ENCODE peak calls at places on chromosomes 5 and 9, in ten cellular contexts. One of them, this sample, is unnamed.

GRCh38 chr5:142385194-142385593 is 60.4 kb upstream of the SPRY4 start:
- DNase-seq in breast epithelium: no peak
- DNase-seq in lung: no peak
- DNase-seq in endodermal cell: no peak
- DNase-seq in RWPE2: no peak
- DNase-seq in adrenal gland: no peak
- DNase-seq in ovary: no peak
- DNase-seq in neural progenitor cell: no peak
- DNase-seq in osteoblast: peak
- DNase-seq in IMR-90: peak
- DNase-seq in this sample: no peak

GRCh38 chr9:107674937-107675277 is 185.3 kb upstream of the KLF4 start:
- DNase-seq in ovary: no peak
- DNase-seq in breast epithelium: no peak
- DNase-seq in osteoblast: peak
- DNase-seq in RWPE2: no peak
- DNase-seq in adrenal gland: peak
- DNase-seq in lung: no peak
- DNase-seq in neural progenitor cell: no peak
- DNase-seq in endodermal cell: no peak
- DNase-seq in IMR-90: no peak
- DNase-seq in this sample: no peak

GRCh38 chr9:94881023-94881422 is 154.5 kb downstream of the AOPEP start:
- DNase-seq in endodermal cell: no peak
- DNase-seq in breast epithelium: no peak
- DNase-seq in neural progenitor cell: no peak
- DNase-seq in IMR-90: no peak
- DNase-seq in osteoblast: no peak
- DNase-seq in RWPE2: no peak
- DNase-seq in ovary: no peak
- DNase-seq in lung: no peak
- DNase-seq in adrenal gland: no peak
- DNase-seq in this sample: no peak

GRCh38 chr9:90966475-90967150 is 165.0 kb downstream of the SYK start:
- DNase-seq in osteoblast: no peak
- DNase-seq in RWPE2: no peak
- DNase-seq in IMR-90: peak
- DNase-seq in endodermal cell: peak
- DNase-seq in adrenal gland: no peak
- DNase-seq in neural progenitor cell: no peak
- DNase-seq in lung: no peak
- DNase-seq in ovary: no peak
- DNase-seq in breast epithelium: no peak
- DNase-seq in this sample: no peak

GRCh38 chr9:12766357-12766756 is 8.5 kb upstream of the LURAP1L start:
- DNase-seq in adrenal gland: no peak
- DNase-seq in ovary: no peak
- DNase-seq in endodermal cell: no peak
- DNase-seq in lung: peak
- DNase-seq in RWPE2: no peak
- DNase-seq in osteoblast: no peak
- DNase-seq in neural progenitor cell: no peak
- DNase-seq in IMR-90: no peak
- DNase-seq in breast epithelium: no peak
- DNase-seq in this sample: no peak

GRCh38 chr9:90925581-90926257 is 124.1 kb downstream of the SYK start:
- DNase-seq in osteoblast: peak
- DNase-seq in breast epithelium: no peak
- DNase-seq in lung: no peak
- DNase-seq in ovary: no peak
- DNase-seq in RWPE2: no peak
- DNase-seq in endodermal cell: no peak
- DNase-seq in IMR-90: peak
- DNase-seq in adrenal gland: no peak
- DNase-seq in neural progenitor cell: no peak
- DNase-seq in this sample: no peak

GRCh38 chr5:143190260-143190810 is 213.2 kb downstream of the NR3C1 start:
- DNase-seq in RWPE2: no peak
- DNase-seq in breast epithelium: no peak
- DNase-seq in lung: no peak
- DNase-seq in IMR-90: no peak
- DNase-seq in neural progenitor cell: no peak
- DNase-seq in endodermal cell: no peak
- DNase-seq in osteoblast: no peak
- DNase-seq in adrenal gland: no peak
- DNase-seq in ovary: no peak
- DNase-seq in this sample: no peak

GRCh38 chr5:110625376-110625999 is 101.0 kb downstream of the TMEM232 start:
- DNase-seq in ovary: no peak
- DNase-seq in breast epithelium: no peak
- DNase-seq in lung: no peak
- DNase-seq in endodermal cell: no peak
- DNase-seq in IMR-90: peak
- DNase-seq in osteoblast: peak
- DNase-seq in RWPE2: no peak
- DNase-seq in adrenal gland: no peak
- DNase-seq in neural progenitor cell: peak
- DNase-seq in this sample: no peak

GRCh38 chr5:146447734-146448380 is 724 bp downstream of the TCERG1 start:
- DNase-seq in RWPE2: no peak
- DNase-seq in ovary: no peak
- DNase-seq in neural progenitor cell: no peak
- DNase-seq in IMR-90: peak
- DNase-seq in endodermal cell: no peak
- DNase-seq in osteoblast: no peak
- DNase-seq in lung: peak
- DNase-seq in breast epithelium: no peak
- DNase-seq in adrenal gland: peak
- DNase-seq in this sample: no peak

GRCh38 chr9:13705356-13705755 is 425.9 kb upstream of the MPDZ start:
- DNase-seq in lung: no peak
- DNase-seq in osteoblast: no peak
- DNase-seq in neural progenitor cell: no peak
- DNase-seq in adrenal gland: no peak
- DNase-seq in endodermal cell: no peak
- DNase-seq in IMR-90: no peak
- DNase-seq in breast epithelium: no peak
- DNase-seq in ovary: no peak
- DNase-seq in RWPE2: no peak
- DNase-seq in this sample: no peak

GRCh38 chr9:116153765-116154333 is at the start of gene PAPPA:
- DNase-seq in ovary: peak
- DNase-seq in breast epithelium: no peak
- DNase-seq in endodermal cell: peak
- DNase-seq in IMR-90: no peak
- DNase-seq in adrenal gland: no peak
- DNase-seq in lung: no peak
- DNase-seq in osteoblast: peak
- DNase-seq in neural progenitor cell: no peak
- DNase-seq in RWPE2: no peak
- DNase-seq in this sample: no peak

GRCh38 chr9:89527084-89527483 is 29.2 kb upstream of the SEMA4D start:
- DNase-seq in endodermal cell: no peak
- DNase-seq in breast epithelium: no peak
- DNase-seq in RWPE2: no peak
- DNase-seq in lung: peak
- DNase-seq in adrenal gland: peak
- DNase-seq in neural progenitor cell: no peak
- DNase-seq in osteoblast: no peak
- DNase-seq in IMR-90: no peak
- DNase-seq in ovary: no peak
- DNase-seq in this sample: peak

GRCh38 chr5:12023614-12024241 is 119.5 kb upstream of the CTNND2 start:
- DNase-seq in adrenal gland: no peak
- DNase-seq in breast epithelium: no peak
- DNase-seq in neural progenitor cell: peak
- DNase-seq in osteoblast: no peak
- DNase-seq in RWPE2: no peak
- DNase-seq in lung: no peak
- DNase-seq in ovary: no peak
- DNase-seq in IMR-90: peak
- DNase-seq in endodermal cell: no peak
- DNase-seq in this sample: no peak

GRCh38 chr5:146441896-146442295 is 5.2 kb upstream of the TCERG1 start:
- DNase-seq in IMR-90: peak
- DNase-seq in endodermal cell: no peak
- DNase-seq in ovary: no peak
- DNase-seq in neural progenitor cell: no peak
- DNase-seq in lung: no peak
- DNase-seq in RWPE2: no peak
- DNase-seq in adrenal gland: no peak
- DNase-seq in breast epithelium: no peak
- DNase-seq in osteoblast: no peak
- DNase-seq in this sample: no peak

GRCh38 chr5:20041326-20041977 is 53.5 kb upstream of the CDH18 start:
- DNase-seq in osteoblast: no peak
- DNase-seq in breast epithelium: no peak
- DNase-seq in endodermal cell: no peak
- DNase-seq in RWPE2: no peak
- DNase-seq in adrenal gland: no peak
- DNase-seq in IMR-90: no peak
- DNase-seq in neural progenitor cell: no peak
- DNase-seq in ovary: no peak
- DNase-seq in lung: no peak
- DNase-seq in this sample: no peak

GRCh38 chr5:132056610-132057497 is 3.6 kb upstream of the IL3 start:
- DNase-seq in breast epithelium: peak
- DNase-seq in adrenal gland: peak
- DNase-seq in endodermal cell: no peak
- DNase-seq in lung: peak
- DNase-seq in IMR-90: no peak
- DNase-seq in osteoblast: peak
- DNase-seq in neural progenitor cell: no peak
- DNase-seq in ovary: peak
- DNase-seq in RWPE2: peak
- DNase-seq in this sample: peak

GRCh38 chr9:2838984-2839367 is 4.9 kb downstream of the PUM3 start:
- DNase-seq in RWPE2: no peak
- DNase-seq in IMR-90: no peak
- DNase-seq in breast epithelium: no peak
- DNase-seq in endodermal cell: no peak
- DNase-seq in osteoblast: no peak
- DNase-seq in adrenal gland: no peak
- DNase-seq in lung: no peak
- DNase-seq in neural progenitor cell: no peak
- DNase-seq in ovary: no peak
- DNase-seq in this sample: no peak
- H3K4me3 ChIP-seq in RWPE2: no peak
- H3K4me3 ChIP-seq in IMR-90: no peak
- H3K4me3 ChIP-seq in breast epithelium: peak
- H3K4me3 ChIP-seq in endodermal cell: peak
- H3K4me3 ChIP-seq in osteoblast: peak
- H3K4me3 ChIP-seq in adrenal gland: no peak
- H3K4me3 ChIP-seq in lung: no peak
- H3K4me3 ChIP-seq in neural progenitor cell: no peak
- H3K4me3 ChIP-seq in ovary: no peak
- H3K4me3 ChIP-seq in this sample: peak

GRCh38 chr5:22470408-22470807 is 382.7 kb downstream of the CDH12 start:
- DNase-seq in RWPE2: no peak
- DNase-seq in osteoblast: no peak
- DNase-seq in adrenal gland: no peak
- DNase-seq in ovary: no peak
- DNase-seq in neural progenitor cell: no peak
- DNase-seq in endodermal cell: no peak
- DNase-seq in IMR-90: no peak
- DNase-seq in lung: no peak
- DNase-seq in breast epithelium: no peak
- DNase-seq in this sample: no peak
- H3K27ac ChIP-seq in RWPE2: no peak
- H3K27ac ChIP-seq in osteoblast: no peak
- H3K27ac ChIP-seq in adrenal gland: no peak
- H3K27ac ChIP-seq in ovary: no peak
- H3K27ac ChIP-seq in neural progenitor cell: no peak
- H3K27ac ChIP-seq in endodermal cell: no peak
- H3K27ac ChIP-seq in IMR-90: no peak
- H3K27ac ChIP-seq in lung: no peak
- H3K27ac ChIP-seq in breast epithelium: no peak
- H3K27ac ChIP-seq in this sample: no peak

DNA sequence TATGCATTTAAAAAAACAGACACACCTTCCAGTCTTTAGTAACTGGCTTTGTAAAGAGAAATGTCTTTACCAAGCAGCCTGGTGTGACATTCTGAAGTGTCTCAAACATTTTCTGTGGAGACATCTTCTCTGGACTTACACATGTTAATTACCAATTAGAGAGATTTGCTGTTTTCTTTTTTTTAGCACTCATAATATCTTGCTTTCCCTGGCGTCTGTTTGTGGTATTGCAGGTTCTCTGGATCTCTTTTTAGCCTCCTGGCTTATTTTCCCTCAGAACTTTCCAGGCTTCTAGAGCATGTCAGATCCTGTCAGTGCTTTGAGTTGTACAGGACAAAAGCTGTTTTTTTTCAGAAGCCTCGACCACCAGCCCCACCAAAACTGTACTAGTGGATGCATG is 92.5 kb downstream of the MSX2 start:
- DNase-seq in lung: no peak
- DNase-seq in adrenal gland: no peak
- DNase-seq in IMR-90: no peak
- DNase-seq in neural progenitor cell: peak
- DNase-seq in ovary: no peak
- DNase-seq in breast epithelium: no peak
- DNase-seq in endodermal cell: no peak
- DNase-seq in osteoblast: no peak
- DNase-seq in RWPE2: no peak
- DNase-seq in this sample: no peak
- TF ChIP-seq CTCF in lung: no peak
- TF ChIP-seq CTCF in adrenal gland: no peak
- TF ChIP-seq CTCF in IMR-90: no peak
- TF ChIP-seq CTCF in neural progenitor cell: peak
- TF ChIP-seq CTCF in ovary: no peak
- TF ChIP-seq CTCF in breast epithelium: no peak
- TF ChIP-seq CTCF in endodermal cell: peak
- TF ChIP-seq CTCF in osteoblast: peak
- TF ChIP-seq CTCF in RWPE2: peak
- TF ChIP-seq CTCF in this sample: peak

DNA sequence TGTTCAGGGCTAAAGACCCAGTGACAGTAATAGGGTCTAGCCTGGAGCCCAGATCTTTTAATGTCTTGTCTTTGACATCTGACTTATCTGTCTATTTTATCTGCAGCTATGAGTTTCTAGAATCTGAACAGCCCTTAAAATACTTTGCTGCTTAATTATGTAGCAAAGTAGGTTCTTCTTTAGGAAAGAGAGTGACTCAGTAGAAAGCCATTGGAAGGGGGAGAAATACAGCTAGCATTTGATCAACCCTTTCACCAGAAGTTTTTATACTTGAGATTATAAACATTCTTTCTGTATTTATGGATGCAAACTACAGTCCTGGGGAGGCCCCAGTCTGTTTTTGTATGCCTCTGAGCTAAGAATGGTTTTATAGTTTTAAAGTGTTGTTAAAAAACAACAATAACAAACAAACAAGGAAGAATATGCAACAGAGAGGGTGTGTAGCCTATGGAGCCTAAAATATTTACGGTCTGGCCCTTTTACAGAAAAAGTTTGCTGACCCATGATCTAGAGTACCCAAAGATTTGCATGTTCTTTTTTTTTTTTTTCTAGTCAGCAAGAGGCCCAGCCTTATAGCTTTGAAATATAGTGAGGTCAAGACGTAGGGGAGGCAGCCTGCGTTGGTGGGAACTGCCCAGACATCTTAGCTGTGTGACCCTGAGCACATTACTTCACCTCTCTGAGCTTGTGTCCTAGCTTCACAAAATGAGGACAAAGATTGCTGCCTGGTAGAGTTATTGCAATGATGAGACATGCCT is 9.7 kb downstream of the GSN start:
- DNase-seq in endodermal cell: no peak
- DNase-seq in breast epithelium: no peak
- DNase-seq in ovary: no peak
- DNase-seq in neural progenitor cell: no peak
- DNase-seq in IMR-90: peak
- DNase-seq in adrenal gland: no peak
- DNase-seq in lung: no peak
- DNase-seq in RWPE2: no peak
- DNase-seq in osteoblast: peak
- DNase-seq in this sample: no peak
- H3K4me3 ChIP-seq in endodermal cell: no peak
- H3K4me3 ChIP-seq in breast epithelium: peak
- H3K4me3 ChIP-seq in ovary: no peak
- H3K4me3 ChIP-seq in neural progenitor cell: no peak
- H3K4me3 ChIP-seq in IMR-90: no peak
- H3K4me3 ChIP-seq in adrenal gland: no peak
- H3K4me3 ChIP-seq in lung: no peak
- H3K4me3 ChIP-seq in RWPE2: no peak
- H3K4me3 ChIP-seq in osteoblast: peak
- H3K4me3 ChIP-seq in this sample: no peak